ENCODE peak calls at places on chromosome 15, in ten cellular contexts. One of them, this sample, is unnamed.

GRCh38 chr15:59522988-59523461 is 85.0 kb downstream of the FAM81A start:
- DNase-seq in NCI-H1436: no peak
- DNase-seq in activated T-helper 1 cell treated with Interleukin-2 at 50 U/mL for 16 hours: peak
- DNase-seq in cortex of kidney: no peak
- DNase-seq in AG09309: no peak
- DNase-seq in PC-9: no peak
- DNase-seq in neural crest cell: no peak
- DNase-seq in activated CD4-positive, alpha-beta T cell treated with anti-CD3 and anti-CD28 coated beads, Interleukin-2, amount 50 U/mL, for 24 hours: no peak
- DNase-seq in T-helper 2 cell: no peak
- DNase-seq in activated naive CD4-positive, alpha-beta T cell treated with Interleukin-2 at 50 U/mL for 16 hours: peak
- DNase-seq in this sample: no peak

GRCh38 chr15:98002874-98003273 is 42.4 kb downstream of the ARRDC4 start:
- DNase-seq in NCI-H1436: no peak
- DNase-seq in T-helper 2 cell: no peak
- DNase-seq in activated CD4-positive, alpha-beta T cell treated with anti-CD3 and anti-CD28 coated beads, Interleukin-2, amount 50 U/mL, for 24 hours: no peak
- DNase-seq in activated naive CD4-positive, alpha-beta T cell treated with Interleukin-2 at 50 U/mL for 16 hours: no peak
- DNase-seq in PC-9: no peak
- DNase-seq in activated T-helper 1 cell treated with Interleukin-2 at 50 U/mL for 16 hours: no peak
- DNase-seq in neural crest cell: peak
- DNase-seq in AG09309: no peak
- DNase-seq in cortex of kidney: no peak
- DNase-seq in this sample: no peak

GRCh38 chr15:55279746-55280351 is 9.8 kb downstream of the RAB27A start:
- DNase-seq in neural crest cell: no peak
- DNase-seq in activated naive CD4-positive, alpha-beta T cell treated with Interleukin-2 at 50 U/mL for 16 hours: peak
- DNase-seq in activated CD4-positive, alpha-beta T cell treated with anti-CD3 and anti-CD28 coated beads, Interleukin-2, amount 50 U/mL, for 24 hours: no peak
- DNase-seq in AG09309: peak
- DNase-seq in cortex of kidney: no peak
- DNase-seq in NCI-H1436: no peak
- DNase-seq in activated T-helper 1 cell treated with Interleukin-2 at 50 U/mL for 16 hours: peak
- DNase-seq in PC-9: peak
- DNase-seq in T-helper 2 cell: no peak
- DNase-seq in this sample: no peak

GRCh38 chr15:79418693-79419279 is 13.3 kb upstream of the MINAR1 start:
- DNase-seq in activated naive CD4-positive, alpha-beta T cell treated with Interleukin-2 at 50 U/mL for 16 hours: no peak
- DNase-seq in activated T-helper 1 cell treated with Interleukin-2 at 50 U/mL for 16 hours: no peak
- DNase-seq in cortex of kidney: no peak
- DNase-seq in AG09309: no peak
- DNase-seq in T-helper 2 cell: no peak
- DNase-seq in PC-9: no peak
- DNase-seq in activated CD4-positive, alpha-beta T cell treated with anti-CD3 and anti-CD28 coated beads, Interleukin-2, amount 50 U/mL, for 24 hours: no peak
- DNase-seq in neural crest cell: no peak
- DNase-seq in NCI-H1436: no peak
- DNase-seq in this sample: no peak

GRCh38 chr15:63082366-63082765 is 39.3 kb upstream of the LACTB start:
- DNase-seq in activated T-helper 1 cell treated with Interleukin-2 at 50 U/mL for 16 hours: no peak
- DNase-seq in neural crest cell: no peak
- DNase-seq in activated CD4-positive, alpha-beta T cell treated with anti-CD3 and anti-CD28 coated beads, Interleukin-2, amount 50 U/mL, for 24 hours: no peak
- DNase-seq in T-helper 2 cell: no peak
- DNase-seq in NCI-H1436: no peak
- DNase-seq in cortex of kidney: no peak
- DNase-seq in PC-9: no peak
- DNase-seq in activated naive CD4-positive, alpha-beta T cell treated with Interleukin-2 at 50 U/mL for 16 hours: no peak
- DNase-seq in AG09309: no peak
- DNase-seq in this sample: no peak

GRCh38 chr15:62165793-62166380 is 802 bp upstream of the C2CD4B start:
- DNase-seq in AG09309: no peak
- DNase-seq in PC-9: no peak
- DNase-seq in activated T-helper 1 cell treated with Interleukin-2 at 50 U/mL for 16 hours: no peak
- DNase-seq in T-helper 2 cell: no peak
- DNase-seq in NCI-H1436: no peak
- DNase-seq in activated CD4-positive, alpha-beta T cell treated with anti-CD3 and anti-CD28 coated beads, Interleukin-2, amount 50 U/mL, for 24 hours: no peak
- DNase-seq in neural crest cell: no peak
- DNase-seq in cortex of kidney: no peak
- DNase-seq in activated naive CD4-positive, alpha-beta T cell treated with Interleukin-2 at 50 U/mL for 16 hours: no peak
- DNase-seq in this sample: no peak

GRCh38 chr15:75982468-75982867 is 29.8 kb downstream of the NRG4 start:
- DNase-seq in cortex of kidney: no peak
- DNase-seq in AG09309: no peak
- DNase-seq in activated naive CD4-positive, alpha-beta T cell treated with Interleukin-2 at 50 U/mL for 16 hours: no peak
- DNase-seq in activated CD4-positive, alpha-beta T cell treated with anti-CD3 and anti-CD28 coated beads, Interleukin-2, amount 50 U/mL, for 24 hours: no peak
- DNase-seq in T-helper 2 cell: no peak
- DNase-seq in activated T-helper 1 cell treated with Interleukin-2 at 50 U/mL for 16 hours: no peak
- DNase-seq in neural crest cell: no peak
- DNase-seq in PC-9: no peak
- DNase-seq in NCI-H1436: no peak
- DNase-seq in this sample: no peak

GRCh38 chr15:77907824-77908751 is 169.4 kb downstream of the TBC1D2B start:
- DNase-seq in AG09309: no peak
- DNase-seq in neural crest cell: no peak
- DNase-seq in activated naive CD4-positive, alpha-beta T cell treated with Interleukin-2 at 50 U/mL for 16 hours: peak
- DNase-seq in activated CD4-positive, alpha-beta T cell treated with anti-CD3 and anti-CD28 coated beads, Interleukin-2, amount 50 U/mL, for 24 hours: no peak
- DNase-seq in NCI-H1436: peak
- DNase-seq in activated T-helper 1 cell treated with Interleukin-2 at 50 U/mL for 16 hours: no peak
- DNase-seq in cortex of kidney: no peak
- DNase-seq in PC-9: no peak
- DNase-seq in T-helper 2 cell: no peak
- DNase-seq in this sample: no peak

GRCh38 chr15:53976844-53977392 is 1.3 kb upstream of the UNC13C start:
- DNase-seq in NCI-H1436: peak
- DNase-seq in activated T-helper 1 cell treated with Interleukin-2 at 50 U/mL for 16 hours: no peak
- DNase-seq in activated CD4-positive, alpha-beta T cell treated with anti-CD3 and anti-CD28 coated beads, Interleukin-2, amount 50 U/mL, for 24 hours: no peak
- DNase-seq in activated naive CD4-positive, alpha-beta T cell treated with Interleukin-2 at 50 U/mL for 16 hours: no peak
- DNase-seq in neural crest cell: peak
- DNase-seq in PC-9: no peak
- DNase-seq in cortex of kidney: no peak
- DNase-seq in AG09309: no peak
- DNase-seq in T-helper 2 cell: no peak
- DNase-seq in this sample: no peak

GRCh38 chr15:39181348-39181747 is 399.5 kb upstream of the THBS1 start:
- DNase-seq in T-helper 2 cell: no peak
- DNase-seq in activated T-helper 1 cell treated with Interleukin-2 at 50 U/mL for 16 hours: no peak
- DNase-seq in NCI-H1436: no peak
- DNase-seq in activated CD4-positive, alpha-beta T cell treated with anti-CD3 and anti-CD28 coated beads, Interleukin-2, amount 50 U/mL, for 24 hours: no peak
- DNase-seq in PC-9: no peak
- DNase-seq in AG09309: peak
- DNase-seq in activated naive CD4-positive, alpha-beta T cell treated with Interleukin-2 at 50 U/mL for 16 hours: no peak
- DNase-seq in cortex of kidney: no peak
- DNase-seq in neural crest cell: no peak
- DNase-seq in this sample: no peak

GRCh38 chr15:56245871-56246814 is 2.5 kb upstream of the RFX7 start:
- DNase-seq in NCI-H1436: peak
- DNase-seq in activated CD4-positive, alpha-beta T cell treated with anti-CD3 and anti-CD28 coated beads, Interleukin-2, amount 50 U/mL, for 24 hours: peak
- DNase-seq in PC-9: peak
- DNase-seq in T-helper 2 cell: peak
- DNase-seq in neural crest cell: peak
- DNase-seq in activated T-helper 1 cell treated with Interleukin-2 at 50 U/mL for 16 hours: peak
- DNase-seq in AG09309: peak
- DNase-seq in activated naive CD4-positive, alpha-beta T cell treated with Interleukin-2 at 50 U/mL for 16 hours: peak
- DNase-seq in cortex of kidney: no peak
- DNase-seq in this sample: peak

GRCh38 chr15:36882487-36883108 is 217.8 kb downstream of the MEIS2 start:
- DNase-seq in activated T-helper 1 cell treated with Interleukin-2 at 50 U/mL for 16 hours: no peak
- DNase-seq in activated naive CD4-positive, alpha-beta T cell treated with Interleukin-2 at 50 U/mL for 16 hours: no peak
- DNase-seq in cortex of kidney: no peak
- DNase-seq in neural crest cell: no peak
- DNase-seq in T-helper 2 cell: no peak
- DNase-seq in activated CD4-positive, alpha-beta T cell treated with anti-CD3 and anti-CD28 coated beads, Interleukin-2, amount 50 U/mL, for 24 hours: no peak
- DNase-seq in AG09309: no peak
- DNase-seq in PC-9: no peak
- DNase-seq in NCI-H1436: no peak
- DNase-seq in this sample: no peak